ENCODE peak calls at places on chromosome 22, in five cellular contexts. K is pancreas, J is RWPE2, A is tibial nerve, S is body of pancreas. N is an unnamed sample. For H3K36me3, the result is how much of the 10 kb centered on the place peaks cover.

GRCh38 chr22:36470994-36471331 is 10.5 kb downstream of the TXN2 start:
- DNase-seq in K (no peak), S (no peak), J (no peak), A (no peak), N (no peak)

GRCh38 chr22:37746366-37747089 is 49.7 kb downstream of the TRIOBP start:
- DNase-seq in K (peak), J (no peak), S (no peak), A (no peak), N (no peak)

GRCh38 chr22:50529416-50530279 is at the start of gene TYMP:
- DNase-seq in K (peak), J (peak), S (peak), A (peak), N (no peak)

GRCh38 chr22:38180841-38181452 is 683 bp downstream of the PLA2G6 start:
- DNase-seq in K (no peak), J (no peak), A (peak), S (peak), N (no peak)

GRCh38 chr22:49996532-49997220 is 15.9 kb downstream of the IL17REL start:
- DNase-seq in A (no peak), J (no peak), S (no peak), K (peak), N (peak)

GRCh38 chr22:27986937-27987336 is 67.9 kb upstream of the PITPNB start:
- DNase-seq in K (no peak), S (no peak), A (no peak), J (no peak), N (no peak)

GRCh38 chr22:35586771-35587170 is 30.4 kb downstream of the MB start:
- DNase-seq in A (no peak), S (no peak), K (no peak), J (no peak), N (no peak)

GRCh38 chr22:27850000-27850465 is 48.5 kb upstream of the MN1 start:
- DNase-seq in S (no peak), J (no peak), A (peak), K (no peak), N (no peak)

GRCh38 chr22:45864959-45865496 is 111.9 kb downstream of the WNT7B start:
- DNase-seq in A (no peak), J (no peak), K (no peak), S (no peak), N (peak)

GRCh38 chr22:41248314-41248713 is 7.6 kb upstream of the CHADL start:
- DNase-seq in A (no peak), J (no peak), S (no peak), K (no peak), N (no peak)

GRCh38 chr22:25745341-25746011 is 3.5 kb downstream of the MYO18B start:
- DNase-seq in S (no peak), A (no peak), J (no peak), K (no peak), N (no peak)

GRCh38 chr22:17910561-17911311 is 113.6 kb downstream of the MICAL3 start:
- DNase-seq in A (peak), J (no peak), K (no peak), S (peak), N (peak)

GRCh38 chr22:42680648-42681047 is 31.5 kb upstream of the CYB5R3 start:
- DNase-seq in A (no peak), K (no peak), S (peak), J (no peak), N (no peak)

GRCh38 chr22:46730568-46731245 is 7.3 kb downstream of the CERK start:
- DNase-seq in J (no peak), S (no peak), K (no peak), A (no peak), N (no peak)

GRCh38 chr22:27786253-27786898 is 15.2 kb downstream of the MN1 start:
- DNase-seq in S (no peak), K (no peak), A (no peak), J (no peak), N (no peak)

GRCh38 chr22:48700566-48701295 is 1126.9 kb downstream of the BRD1 start:
- DNase-seq in A (no peak), K (no peak), J (no peak), S (no peak), N (no peak)

GRCh38 chr22:49270595-49271368 is 556.9 kb downstream of the BRD1 start:
- DNase-seq in K (no peak), A (no peak), S (no peak), J (no peak), N (peak)

GRCh38 chr22:39314251-39314971 is 5.0 kb downstream of the RPL3 start:
- DNase-seq in A (no peak), K (no peak), J (no peak), S (no peak), N (no peak)
- H3K36me3 ChIP-seq in A (under half), K (under half), J (half or more), S (under half), N (half or more)

GRCh38 chr22:20021196-20022181 is 579 bp downstream of the TANGO2 start:
- DNase-seq in S (peak), K (no peak), A (peak), J (peak), N (no peak)
- TF ChIP-seq CTCF in S (no peak), K (no peak), A (no peak), J (no peak), N (no peak)

GRCh38 chr22:22841598-22841997 is 46.0 kb upstream of the IGLL5 start:
- DNase-seq in S (no peak), J (no peak), K (no peak), A (peak), N (no peak)
- H3K27ac ChIP-seq in S (no peak), J (no peak), K (no peak), A (no peak), N (no peak)

GRCh38 chr22:31816750-31817149 is 62.9 kb downstream of the DEPDC5 start:
- DNase-seq in K (no peak), S (no peak), J (no peak), A (no peak), N (no peak)

GRCh38 chr22:31820655-31821054 is 66.8 kb downstream of the DEPDC5 start:
- DNase-seq in S (no peak), A (no peak), K (no peak), J (no peak), N (no peak)

GRCh38 chr22:31812977-31813605 is 59.3 kb downstream of the DEPDC5 start:
- DNase-seq in A (no peak), K (no peak), J (no peak), S (no peak), N (no peak)

GRCh38 chr22:31818481-31819392 is 64.9 kb downstream of the DEPDC5 start:
- DNase-seq in J (no peak), A (no peak), S (no peak), K (no peak), N (no peak)

DNA sequence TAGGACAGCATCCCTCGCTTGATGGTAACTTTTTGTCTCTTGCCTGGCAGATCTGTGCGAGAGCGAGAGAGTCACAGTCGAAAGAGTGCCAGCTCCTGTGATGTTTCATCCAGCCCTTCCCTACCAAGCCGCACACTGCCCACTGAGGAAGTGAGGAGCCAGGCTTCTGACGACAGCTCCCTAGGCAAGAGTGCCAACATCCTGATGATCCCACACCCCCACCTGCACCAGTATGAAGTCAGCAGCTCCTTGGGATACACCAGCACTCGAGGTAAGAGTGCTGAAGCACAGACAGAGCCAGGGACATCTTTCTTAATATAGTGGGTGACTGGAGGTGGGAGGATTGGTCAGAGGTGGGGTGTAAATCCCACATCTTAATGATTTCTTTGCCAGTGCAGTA is 61.1 kb downstream of the DEPDC5 start:
- DNase-seq in S (no peak), K (no peak), A (no peak), J (no peak), N (no peak)
- H3K36me3 ChIP-seq in S (under half), K (under half), A (under half), J (under half), N (half or more)

DNA sequence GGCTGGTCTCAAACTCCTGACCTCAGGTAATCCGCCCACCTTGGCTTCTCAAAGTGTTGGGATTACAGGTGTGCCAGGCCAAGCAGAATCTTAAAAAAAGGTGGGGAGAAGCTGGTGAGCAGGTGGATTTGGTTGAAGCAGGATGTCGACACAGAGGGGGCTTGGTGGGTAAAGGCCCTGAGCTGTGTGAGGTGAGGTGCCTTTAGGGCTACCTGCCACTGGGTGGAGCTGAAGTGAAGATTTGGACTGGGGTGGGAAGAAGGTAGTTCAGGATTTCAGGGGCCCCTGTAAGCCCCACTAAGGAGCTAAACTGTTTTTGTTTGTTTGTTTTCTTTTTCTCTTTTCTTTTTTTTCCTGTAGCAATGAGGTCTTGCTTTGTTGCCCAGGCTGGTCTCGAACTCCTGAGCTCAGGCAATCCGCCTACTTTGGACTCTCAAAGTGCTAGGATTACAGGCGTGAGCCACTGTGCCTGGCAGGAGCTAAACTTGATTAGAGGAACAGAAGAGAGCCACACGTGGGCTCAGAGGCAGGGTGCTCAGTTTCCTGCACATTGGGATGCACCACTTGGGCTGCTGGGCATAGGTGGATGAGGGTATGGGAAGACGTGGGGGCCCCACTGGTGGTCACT is 6.0 kb downstream of the P2RX6 start:
- DNase-seq in S (no peak), K (no peak), J (no peak), A (no peak), N (no peak)
- TF ChIP-seq CTCF in S (no peak), K (no peak), J (peak), A (no peak), N (no peak)

DNA sequence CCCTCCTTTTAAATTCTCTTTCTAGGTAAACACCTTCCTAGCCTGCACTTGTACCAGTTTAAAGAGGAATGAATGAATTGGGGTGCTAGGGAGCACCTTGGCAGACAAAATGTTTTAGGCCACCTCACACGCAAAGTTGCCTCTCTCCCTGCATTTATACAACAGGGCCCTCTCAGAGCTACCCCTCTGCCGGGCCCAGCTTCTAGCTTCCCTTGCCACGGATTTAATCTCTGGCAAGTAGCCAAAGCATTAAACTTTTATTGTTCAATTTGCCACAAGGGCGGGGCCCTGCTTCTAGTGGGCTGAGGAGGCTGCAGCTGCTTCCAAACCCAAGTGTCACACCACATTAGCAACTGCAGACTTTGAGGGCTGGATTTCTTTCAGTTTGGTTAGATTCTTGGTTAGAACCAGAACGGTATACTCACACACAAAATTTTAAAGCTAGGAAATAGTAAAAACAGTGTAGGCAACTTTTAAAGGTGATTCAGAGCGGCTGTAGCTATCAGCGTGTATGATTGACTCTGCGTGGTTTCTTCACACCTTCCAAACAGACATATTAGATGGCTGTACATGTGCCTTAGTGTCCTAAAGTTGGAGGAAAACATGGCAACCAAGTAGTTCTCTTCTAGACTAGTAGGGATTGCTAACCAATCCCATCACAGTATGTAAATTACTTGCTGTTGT is 6.5 kb downstream of the KREMEN1 start:
- DNase-seq in A (no peak), K (no peak), J (no peak), S (no peak), N (no peak)
- H3K27ac ChIP-seq in A (no peak), K (no peak), J (no peak), S (no peak), N (peak)

GRCh38 chr22:24553597-24554315 is 1.2 kb downstream of the GUCD1 start:
- DNase-seq in K (no peak), S (peak), A (no peak), J (no peak), N (no peak)
- H3K36me3 ChIP-seq in K (under half), S (under half), A (under half), J (under half), N (under half)

GRCh38 chr22:22461111-22461510 is 47.4 kb downstream of the ZNF280B start:
- DNase-seq in S (no peak), J (no peak), A (no peak), K (no peak), N (no peak)

GRCh38 chr22:22461583-22461982 is 47.0 kb downstream of the ZNF280B start:
- DNase-seq in A (no peak), J (no peak), K (no peak), S (no peak), N (no peak)

GRCh38 chr22:22460060-22460459 is 48.5 kb downstream of the ZNF280B start:
- DNase-seq in K (no peak), J (no peak), A (no peak), S (no peak), N (no peak)

GRCh38 chr22:22458896-22459588 is 49.5 kb downstream of the ZNF280B start:
- DNase-seq in J (no peak), A (no peak), K (no peak), S (no peak), N (no peak)

DNA sequence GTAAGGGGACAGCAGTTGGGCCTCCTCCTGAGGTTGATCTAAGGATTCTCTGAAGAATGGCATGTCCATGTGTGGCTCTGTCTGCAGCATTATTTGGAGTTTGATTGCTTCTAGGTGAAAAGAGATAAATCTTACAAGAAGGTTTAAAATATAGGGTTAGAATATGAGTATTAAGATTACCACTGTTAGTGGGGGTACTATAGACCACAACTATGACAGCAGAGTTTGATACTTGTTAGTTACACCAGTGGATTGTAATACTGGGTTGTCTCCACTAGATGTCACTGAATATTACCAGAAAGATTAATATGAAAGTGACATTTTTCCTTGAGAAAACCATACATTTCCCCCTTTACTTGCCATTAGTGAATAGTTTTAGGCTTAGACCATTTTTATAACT is 47.9 kb downstream of the ZNF280B start:
- DNase-seq in A (no peak), S (no peak), J (no peak), K (no peak), N (no peak)
- TF ChIP-seq CTCF in A (no peak), S (no peak), J (no peak), K (no peak), N (no peak)